ENCODE peak calls at places on chromosomes 7 and 10, in four cellular contexts. One of them, this sample, is unnamed.

GRCh38 chr7:85583225-85583672 is 396.4 kb upstream of the SEMA3D start:
- DNase-seq in HepG2: no peak
- DNase-seq in cardiac fibroblast: no peak
- DNase-seq in HFFc6: no peak
- DNase-seq in this sample: no peak

GRCh38 chr7:45892407-45893035 is 4.2 kb downstream of the IGFBP1 start:
- DNase-seq in HepG2: peak
- DNase-seq in cardiac fibroblast: no peak
- DNase-seq in HFFc6: no peak
- DNase-seq in this sample: no peak

GRCh38 chr7:47942132-47942531 is 6.1 kb downstream of the PKD1L1 start:
- DNase-seq in HepG2: no peak
- DNase-seq in cardiac fibroblast: peak
- DNase-seq in HFFc6: no peak
- DNase-seq in this sample: no peak

GRCh38 chr10:5910323-5911100 is 20.5 kb downstream of the FBH1 start:
- DNase-seq in HepG2: no peak
- DNase-seq in cardiac fibroblast: no peak
- DNase-seq in HFFc6: no peak
- DNase-seq in this sample: no peak

GRCh38 chr7:73831656-73832579 is 1.1 kb downstream of the CLDN4 start:
- DNase-seq in HepG2: peak
- DNase-seq in cardiac fibroblast: no peak
- DNase-seq in HFFc6: no peak
- DNase-seq in this sample: no peak

GRCh38 chr10:30858499-30858898 is 173.2 kb downstream of the ZNF438 start:
- DNase-seq in HepG2: no peak
- DNase-seq in cardiac fibroblast: peak
- DNase-seq in HFFc6: no peak
- DNase-seq in this sample: no peak

GRCh38 chr7:149720372-149721083 is 52.9 kb downstream of the ZNF467 start:
- DNase-seq in HepG2: peak
- DNase-seq in cardiac fibroblast: peak
- DNase-seq in HFFc6: no peak
- DNase-seq in this sample: no peak

GRCh38 chr10:43377393-43377883 is 6.0 kb downstream of the FXYD4 start:
- DNase-seq in HepG2: peak
- DNase-seq in cardiac fibroblast: no peak
- DNase-seq in HFFc6: no peak
- DNase-seq in this sample: no peak

GRCh38 chr7:91566333-91566732 is 302.1 kb downstream of the FZD1 start:
- DNase-seq in HepG2: no peak
- DNase-seq in cardiac fibroblast: no peak
- DNase-seq in HFFc6: no peak
- DNase-seq in this sample: no peak

DNA sequence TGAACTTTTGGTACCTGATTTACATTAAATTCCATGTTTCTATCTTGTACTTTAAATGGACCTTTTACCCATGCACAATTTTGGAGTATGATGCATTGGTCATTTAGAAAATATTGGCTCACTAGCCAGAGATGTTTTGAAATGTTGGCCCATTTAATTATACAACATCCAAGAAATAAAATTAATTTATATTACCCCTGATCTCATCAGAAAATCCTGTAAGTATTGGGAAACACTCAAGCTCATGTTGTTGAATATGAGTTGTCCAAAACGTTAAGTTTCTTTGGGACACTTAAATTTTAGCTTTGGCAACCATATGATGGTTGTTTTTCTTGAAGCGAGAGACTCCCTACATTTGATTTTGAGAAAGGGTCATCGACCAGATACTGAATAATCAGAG is 492.7 kb downstream of the RPS24 start:
- DNase-seq in HepG2: no peak
- DNase-seq in cardiac fibroblast: no peak
- DNase-seq in HFFc6: no peak
- DNase-seq in this sample: no peak
- TF ChIP-seq CTCF in HepG2: no peak
- TF ChIP-seq CTCF in cardiac fibroblast: no peak
- TF ChIP-seq CTCF in HFFc6: no peak
- TF ChIP-seq CTCF in this sample: no peak

GRCh38 chr10:95907454-95908253 is at the start of gene CC2D2B:
- DNase-seq in HepG2: peak
- DNase-seq in cardiac fibroblast: peak
- DNase-seq in HFFc6: peak
- DNase-seq in this sample: peak
- TF ChIP-seq CTCF in HepG2: peak
- TF ChIP-seq CTCF in cardiac fibroblast: no peak
- TF ChIP-seq CTCF in HFFc6: peak
- TF ChIP-seq CTCF in this sample: no peak

GRCh38 chr10:70380350-70381135 is 1.9 kb downstream of the LRRC20 start:
- DNase-seq in HepG2: no peak
- DNase-seq in cardiac fibroblast: no peak
- DNase-seq in HFFc6: no peak
- DNase-seq in this sample: no peak

GRCh38 chr10:70378122-70378521 is 4.3 kb downstream of the LRRC20 start:
- DNase-seq in HepG2: no peak
- DNase-seq in cardiac fibroblast: peak
- DNase-seq in HFFc6: peak
- DNase-seq in this sample: no peak

GRCh38 chr10:70379581-70380176 is 2.7 kb downstream of the LRRC20 start:
- DNase-seq in HepG2: no peak
- DNase-seq in cardiac fibroblast: no peak
- DNase-seq in HFFc6: no peak
- DNase-seq in this sample: no peak

GRCh38 chr10:70374775-70375614 is 7.4 kb downstream of the LRRC20 start:
- DNase-seq in HepG2: no peak
- DNase-seq in cardiac fibroblast: peak
- DNase-seq in HFFc6: no peak
- DNase-seq in this sample: no peak

GRCh38 chr10:70376436-70377378 is 5.7 kb downstream of the LRRC20 start:
- DNase-seq in HepG2: no peak
- DNase-seq in cardiac fibroblast: no peak
- DNase-seq in HFFc6: peak
- DNase-seq in this sample: no peak
- TF ChIP-seq CTCF in HepG2: no peak
- TF ChIP-seq CTCF in cardiac fibroblast: no peak
- TF ChIP-seq CTCF in HFFc6: no peak
- TF ChIP-seq CTCF in this sample: no peak

DNA sequence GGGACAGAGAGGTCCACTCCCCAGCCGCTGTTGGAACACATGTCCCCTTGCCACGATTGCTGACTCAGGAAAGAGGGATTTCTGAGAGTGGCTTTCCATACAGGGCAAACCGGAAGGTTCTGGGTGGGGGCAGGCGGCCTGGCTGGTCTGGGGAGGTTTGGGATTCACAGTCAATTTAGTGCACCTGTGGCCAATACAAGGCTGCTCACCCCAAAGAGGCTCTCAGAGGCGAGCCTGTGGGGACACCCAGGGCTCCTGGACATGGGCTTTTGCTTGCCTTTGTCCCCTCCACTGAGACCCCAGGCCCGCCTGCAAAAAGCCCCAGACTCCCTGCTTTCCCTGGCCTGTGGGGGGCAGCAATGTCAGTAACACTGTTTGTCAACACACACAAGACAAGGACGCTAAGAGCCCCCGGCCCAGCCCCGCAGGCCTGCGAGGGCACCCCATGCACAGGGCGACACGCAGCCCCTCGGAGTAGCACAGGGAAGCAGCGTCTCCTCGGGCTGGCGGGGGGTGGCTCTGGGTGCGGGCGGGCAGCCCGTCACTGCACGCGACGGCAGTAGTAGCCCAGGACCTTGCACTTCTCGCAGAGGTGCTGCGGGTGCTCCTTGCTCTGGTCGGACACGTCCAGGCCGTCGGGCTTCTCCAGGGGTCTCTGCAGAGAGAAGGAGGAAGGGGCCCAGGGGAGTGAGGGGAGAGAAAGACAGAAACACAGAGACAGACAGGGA is 38.7 kb downstream of the PPIF start:
- DNase-seq in HepG2: no peak
- DNase-seq in cardiac fibroblast: peak
- DNase-seq in HFFc6: no peak
- DNase-seq in this sample: peak
- TF ChIP-seq CTCF in HepG2: peak
- TF ChIP-seq CTCF in cardiac fibroblast: no peak
- TF ChIP-seq CTCF in HFFc6: peak
- TF ChIP-seq CTCF in this sample: no peak

This sample was measured in endothelial cell.